ENCODE peak calls at places on chromosomes 13 and 19, in eight cellular contexts. One of them, this sample, is unnamed.

GRCh38 chr19:48874309-48875135 is 2.3 kb downstream of the PPP1R15A start:
- DNase-seq in SK-N-SH: no peak
- DNase-seq in NCI-H1694 treated with DMSO at 0.1 percent for 48 hours: no peak
- DNase-seq in caudate nucleus: no peak
- DNase-seq in endothelial cell: no peak
- DNase-seq in MV-4-11: peak; percentile 58
- DNase-seq in T-cell: no peak
- DNase-seq in astrocyte of the spinal cord: peak; percentile 47
- DNase-seq in this sample: peak; percentile 28

GRCh38 chr19:35712910-35713845 is 4.6 kb upstream of the KMT2B start:
- DNase-seq in NCI-H1694 treated with DMSO at 0.1 percent for 48 hours: no peak
- DNase-seq in SK-N-SH: no peak
- DNase-seq in T-cell: no peak
- DNase-seq in MV-4-11: no peak
- DNase-seq in astrocyte of the spinal cord: no peak
- DNase-seq in endothelial cell: no peak
- DNase-seq in caudate nucleus: no peak
- DNase-seq in this sample: no peak

GRCh38 chr19:6580313-6580712 is 10.6 kb downstream of the CD70 start:
- DNase-seq in NCI-H1694 treated with DMSO at 0.1 percent for 48 hours: no peak
- DNase-seq in MV-4-11: peak; percentile 37
- DNase-seq in astrocyte of the spinal cord: peak; percentile 71
- DNase-seq in endothelial cell: no peak
- DNase-seq in SK-N-SH: no peak
- DNase-seq in caudate nucleus: no peak
- DNase-seq in T-cell: no peak
- DNase-seq in this sample: peak; percentile 63

GRCh38 chr13:49636705-49637104 is 8.4 kb downstream of the ARL11 start:
- DNase-seq in SK-N-SH: no peak
- DNase-seq in astrocyte of the spinal cord: no peak
- DNase-seq in T-cell: no peak
- DNase-seq in endothelial cell: no peak
- DNase-seq in caudate nucleus: no peak
- DNase-seq in NCI-H1694 treated with DMSO at 0.1 percent for 48 hours: no peak
- DNase-seq in MV-4-11: no peak
- DNase-seq in this sample: no peak

GRCh38 chr13:74575729-74576125 is 441.5 kb upstream of the KLF12 start:
- DNase-seq in NCI-H1694 treated with DMSO at 0.1 percent for 48 hours: peak; percentile 91
- DNase-seq in astrocyte of the spinal cord: peak; percentile 70
- DNase-seq in MV-4-11: no peak
- DNase-seq in caudate nucleus: peak; percentile 12
- DNase-seq in endothelial cell: peak; percentile 88
- DNase-seq in T-cell: peak; percentile 36
- DNase-seq in SK-N-SH: peak; percentile 90
- DNase-seq in this sample: peak; percentile 4

GRCh38 chr19:30107351-30107750 is 165.3 kb downstream of the URI1 start:
- DNase-seq in astrocyte of the spinal cord: no peak
- DNase-seq in MV-4-11: no peak
- DNase-seq in caudate nucleus: no peak
- DNase-seq in NCI-H1694 treated with DMSO at 0.1 percent for 48 hours: no peak
- DNase-seq in endothelial cell: no peak
- DNase-seq in SK-N-SH: no peak
- DNase-seq in T-cell: no peak
- DNase-seq in this sample: no peak

GRCh38 chr13:45350152-45350551 is 9.2 kb upstream of the TPT1 start:
- DNase-seq in T-cell: no peak
- DNase-seq in caudate nucleus: no peak
- DNase-seq in NCI-H1694 treated with DMSO at 0.1 percent for 48 hours: no peak
- DNase-seq in MV-4-11: no peak
- DNase-seq in endothelial cell: no peak
- DNase-seq in SK-N-SH: no peak
- DNase-seq in astrocyte of the spinal cord: no peak
- DNase-seq in this sample: no peak

GRCh38 chr13:79723462-79724116 is 242.6 kb downstream of the NDFIP2 start:
- DNase-seq in SK-N-SH: no peak
- DNase-seq in astrocyte of the spinal cord: no peak
- DNase-seq in caudate nucleus: no peak
- DNase-seq in NCI-H1694 treated with DMSO at 0.1 percent for 48 hours: no peak
- DNase-seq in T-cell: no peak
- DNase-seq in MV-4-11: no peak
- DNase-seq in endothelial cell: no peak
- DNase-seq in this sample: no peak

GRCh38 chr19:2070436-2070827 is 19.4 kb upstream of the MKNK2 start:
- DNase-seq in astrocyte of the spinal cord: no peak
- DNase-seq in T-cell: no peak
- DNase-seq in endothelial cell: no peak
- DNase-seq in MV-4-11: no peak
- DNase-seq in caudate nucleus: no peak
- DNase-seq in SK-N-SH: no peak
- DNase-seq in NCI-H1694 treated with DMSO at 0.1 percent for 48 hours: no peak
- DNase-seq in this sample: no peak

GRCh38 chr19:29858000-29858596 is 46.3 kb downstream of the CCNE1 start:
- DNase-seq in SK-N-SH: peak; percentile 77
- DNase-seq in astrocyte of the spinal cord: no peak
- DNase-seq in T-cell: no peak
- DNase-seq in endothelial cell: no peak
- DNase-seq in MV-4-11: no peak
- DNase-seq in caudate nucleus: no peak
- DNase-seq in NCI-H1694 treated with DMSO at 0.1 percent for 48 hours: no peak
- DNase-seq in this sample: peak; percentile 18

GRCh38 chr13:110444226-110444653 is 117.3 kb downstream of the RAB20 start:
- DNase-seq in NCI-H1694 treated with DMSO at 0.1 percent for 48 hours: no peak
- DNase-seq in caudate nucleus: no peak
- DNase-seq in MV-4-11: peak; percentile 2
- DNase-seq in astrocyte of the spinal cord: peak; percentile 68
- DNase-seq in endothelial cell: no peak
- DNase-seq in SK-N-SH: no peak
- DNase-seq in T-cell: no peak
- DNase-seq in this sample: peak; percentile 59

GRCh38 chr13:71285700-71286099 is 581.3 kb downstream of the DACH1 start:
- DNase-seq in SK-N-SH: no peak
- DNase-seq in NCI-H1694 treated with DMSO at 0.1 percent for 48 hours: no peak
- DNase-seq in astrocyte of the spinal cord: no peak
- DNase-seq in caudate nucleus: no peak
- DNase-seq in T-cell: no peak
- DNase-seq in endothelial cell: no peak
- DNase-seq in MV-4-11: no peak
- DNase-seq in this sample: peak; percentile 25

GRCh38 chr13:79692846-79693245 is 211.9 kb downstream of the NDFIP2 start:
- DNase-seq in MV-4-11: no peak
- DNase-seq in T-cell: no peak
- DNase-seq in NCI-H1694 treated with DMSO at 0.1 percent for 48 hours: no peak
- DNase-seq in endothelial cell: no peak
- DNase-seq in astrocyte of the spinal cord: no peak
- DNase-seq in caudate nucleus: no peak
- DNase-seq in SK-N-SH: no peak
- DNase-seq in this sample: no peak

GRCh38 chr13:33150146-33150545 is 133.9 kb downstream of the KL start:
- DNase-seq in MV-4-11: no peak
- DNase-seq in caudate nucleus: no peak
- DNase-seq in NCI-H1694 treated with DMSO at 0.1 percent for 48 hours: no peak
- DNase-seq in T-cell: no peak
- DNase-seq in SK-N-SH: no peak
- DNase-seq in endothelial cell: no peak
- DNase-seq in astrocyte of the spinal cord: peak; percentile 43
- DNase-seq in this sample: no peak